ENCODE peak calls at places on chromosomes 7 and 10, in ten cellular contexts. R is progenitor cell of endocrine pancreas; V is SK-N-SH; G is left ventricle myocardium inferior; T is Caki2; M is stimulated activated CD4-positive, alpha-beta T cell treated with anti-CD3 and anti-CD28 coated beads, Interleukin-1b, Interleukin-23, amount 100 ng/mL, for 24 hours; O is AG04450; N is substantia nigra; H is GM06990; F is ovary. W is an unnamed sample.

GRCh38 chr10:73136627-73137026 is 26.4 kb downstream of the NUDT13 start:
- DNase-seq in R (no peak), V (no peak), G (no peak), T (no peak), M (no peak), O (no peak), N (no peak), H (no peak), F (no peak), W (no peak)

GRCh38 chr10:30727524-30727923 is 98.0 kb upstream of the LYZL2 start:
- DNase-seq in R (no peak), V (no peak), G (no peak), T (no peak), M (no peak), O (no peak), N (no peak), H (no peak), F (no peak), W (no peak)

GRCh38 chr10:92839191-92840085 is 8.9 kb upstream of the EXOC6 start:
- DNase-seq in R (no peak), V (peak; percentile 63), G (peak; percentile 61), T (no peak), M (no peak), O (no peak), N (no peak), H (no peak), F (peak; percentile 58), W (peak; percentile 87)

GRCh38 chr7:38215115-38215514 is 37.1 kb downstream of the STARD3NL start:
- DNase-seq in R (no peak), V (no peak), G (no peak), T (peak; percentile 57), M (no peak), O (no peak), N (no peak), H (no peak), F (no peak), W (peak; percentile 14)

GRCh38 chr10:68154211-68154497 is 44.9 kb downstream of the MYPN start:
- DNase-seq in R (no peak), V (peak; percentile 52), G (peak; percentile 39), T (no peak), M (no peak), O (peak; percentile 47), N (no peak), H (no peak), F (peak; percentile 73), W (peak; percentile 63)

GRCh38 chr7:138125598-138126111 is 49.4 kb downstream of the AKR1D1 start:
- DNase-seq in R (no peak), V (no peak), G (no peak), T (peak; percentile 94), M (no peak), O (no peak), N (no peak), H (peak; percentile 48), F (no peak), W (no peak)

GRCh38 chr7:143884978-143885559 is 16.9 kb downstream of the TCAF1 start:
- DNase-seq in R (peak; percentile 50), V (peak; percentile 97), G (peak; percentile 34), T (no peak), M (no peak), O (no peak), N (peak; percentile 61), H (peak; percentile 74), F (peak; percentile 89), W (peak; percentile 64)

GRCh38 chr7:29488977-29489376 is 74.7 kb upstream of the PRR15 start:
- DNase-seq in R (no peak), V (no peak), G (no peak), T (no peak), M (no peak), O (no peak), N (no peak), H (no peak), F (no peak), W (peak; percentile 97)

GRCh38 chr7:128035712-128036111 is 4.5 kb upstream of the LRRC4 start:
- DNase-seq in R (no peak), V (peak; percentile 74), G (no peak), T (no peak), M (no peak), O (no peak), N (peak; percentile 9), H (no peak), F (no peak), W (peak; percentile 14)

GRCh38 chr7:107788662-107789061 is 14.4 kb downstream of the SLC26A3 start:
- DNase-seq in R (no peak), V (no peak), G (no peak), T (no peak), M (no peak), O (no peak), N (no peak), H (no peak), F (no peak), W (no peak)

GRCh38 chr7:146486519-146486918 is 369.9 kb downstream of the CNTNAP2 start:
- DNase-seq in R (no peak), V (peak; percentile 70), G (no peak), T (no peak), M (no peak), O (no peak), N (no peak), H (no peak), F (no peak), W (no peak)

GRCh38 chr7:80942261-80943041 is 23.6 kb upstream of the SEMA3C start:
- DNase-seq in R (no peak), V (peak; percentile 38), G (peak; percentile 37), T (peak; percentile 99), M (no peak), O (peak; percentile 75), N (no peak), H (no peak), F (peak; percentile 42), W (peak; percentile 98)

GRCh38 chr10:33965795-33966581 is 631.5 kb upstream of the NRP1 start:
- DNase-seq in R (no peak), V (no peak), G (no peak), T (no peak), M (no peak), O (no peak), N (no peak), H (no peak), F (no peak), W (no peak)

GRCh38 chr10:3882855-3883254 is 97.8 kb upstream of the KLF6 start:
- DNase-seq in R (no peak), V (no peak), G (no peak), T (no peak), M (no peak), O (no peak), N (no peak), H (no peak), F (no peak), W (no peak)

GRCh38 chr7:85950418-85950817 is 693.3 kb upstream of the GRM3 start:
- DNase-seq in R (no peak), V (no peak), G (no peak), T (no peak), M (no peak), O (no peak), N (no peak), H (no peak), F (no peak), W (no peak)

GRCh38 chr7:45054442-45054841 is 34.3 kb downstream of the NACAD start:
- DNase-seq in R (no peak), V (no peak), G (no peak), T (no peak), M (no peak), O (no peak), N (no peak), H (no peak), F (no peak), W (no peak)

GRCh38 chr10:46266506-46266985 is 20.3 kb upstream of the ANTXRL start:
- DNase-seq in R (no peak), V (no peak), G (no peak), T (no peak), M (no peak), O (no peak), N (no peak), H (no peak), F (no peak), W (no peak)

GRCh38 chr7:27952393-27953290 is 212.7 kb downstream of the TAX1BP1 start:
- DNase-seq in R (no peak), V (no peak), G (no peak), T (no peak), M (no peak), O (no peak), N (no peak), H (no peak), F (no peak), W (peak; percentile 80)